ENCODE peak calls at places on chromosome 21, in eight cellular contexts. U is GM12865; D is SW 1271; E is KBM-7; P is activated CD4-positive, alpha-beta T cell treated with anti-CD3 and anti-CD28 coated beads, Interleukin-2, amount 10 ng/mL, durations not matched to agents 7 days and 5 days; T is HT1080; Q is CD8-positive, alpha-beta T cell; B is stimulated activated CD4-positive, alpha-beta T cell treated with anti-CD3 and anti-CD28 coated beads, Interleukin-4, amount 100 ng/mL, for 1 hour. C is an unnamed sample.

GRCh38 chr21:40020651-40021050 is 153.4 kb downstream of the PCP4 start:
- DNase-seq in P (no peak), Q (no peak), D (no peak), U (no peak), T (no peak), E (no peak), B (no peak), C (no peak)

GRCh38 chr21:43935711-43936110 is 70.7 kb downstream of the AGPAT3 start:
- DNase-seq in Q (no peak), P (no peak), D (no peak), B (no peak), T (no peak), U (no peak), E (no peak), C (no peak)

GRCh38 chr21:38506606-38507331 is 8.5 kb upstream of the ERG start:
- DNase-seq in Q (no peak), D (no peak), P (peak), E (peak), T (no peak), B (no peak), U (no peak), C (no peak)

GRCh38 chr21:25818156-25818950 is 83.6 kb downstream of the GABPA start:
- DNase-seq in B (no peak), Q (no peak), D (no peak), U (no peak), T (no peak), E (no peak), P (no peak), C (no peak)

GRCh38 chr21:31908106-31909031 is 35.5 kb downstream of the HUNK start:
- DNase-seq in D (no peak), B (no peak), T (no peak), E (no peak), U (no peak), P (no peak), Q (no peak), C (peak)

GRCh38 chr21:46599251-46599572 is 5.7 kb downstream of the S100B start:
- DNase-seq in E (no peak), Q (no peak), D (no peak), U (no peak), P (no peak), B (no peak), T (peak), C (no peak)

GRCh38 chr21:42389449-42389835 is 6.4 kb downstream of the TMPRSS3 start:
- DNase-seq in B (no peak), P (no peak), E (no peak), T (no peak), Q (no peak), U (no peak), D (no peak), C (no peak)

GRCh38 chr21:36232641-36233040 is 76.0 kb downstream of the DOP1B start:
- DNase-seq in E (no peak), D (no peak), Q (no peak), P (no peak), T (no peak), U (no peak), B (no peak), C (no peak)

GRCh38 chr21:28473530-28474225 is 519.0 kb downstream of the LTN1 start:
- DNase-seq in T (no peak), P (no peak), U (peak), B (no peak), Q (no peak), D (no peak), E (no peak), C (no peak)

GRCh38 chr21:33687634-33688033 is 45.3 kb downstream of the ITSN1 start:
- DNase-seq in T (no peak), P (no peak), D (no peak), U (no peak), E (no peak), Q (no peak), B (no peak), C (no peak)

GRCh38 chr21:42684109-42684916 is 30.9 kb downstream of the PDE9A start:
- DNase-seq in D (no peak), B (peak), U (no peak), P (peak), Q (peak), T (no peak), E (no peak), C (no peak)

GRCh38 chr21:32459972-32460371 is 47.5 kb downstream of the EVA1C start:
- DNase-seq in U (no peak), Q (no peak), E (no peak), B (no peak), D (no peak), T (no peak), P (no peak), C (no peak)

GRCh38 chr21:33266784-33267135 is 593 bp downstream of the IL10RB start:
- DNase-seq in U (peak), B (peak), Q (peak), D (no peak), P (peak), T (no peak), E (no peak), C (no peak)

GRCh38 chr21:44391345-44392091 is 38.1 kb downstream of the TRPM2 start:
- DNase-seq in E (peak), Q (peak), B (no peak), P (no peak), T (no peak), D (no peak), U (no peak), C (no peak)

GRCh38 chr21:38982096-38982495 is 176.4 kb downstream of the ETS2 start:
- DNase-seq in B (no peak), P (no peak), Q (no peak), D (no peak), T (peak), E (no peak), U (no peak), C (no peak)

GRCh38 chr21:35399002-35399401 is 349.9 kb upstream of the RUNX1 start:
- DNase-seq in U (no peak), P (no peak), B (no peak), T (peak), E (peak), Q (no peak), D (no peak), C (no peak)

GRCh38 chr21:46040707-46041106 is 57.2 kb upstream of the COL6A2 start:
- DNase-seq in Q (no peak), U (no peak), P (no peak), B (no peak), D (no peak), E (no peak), T (no peak), C (no peak)

GRCh38 chr21:28943631-28944030 is 49.0 kb downstream of the LTN1 start:
- DNase-seq in P (no peak), E (no peak), U (no peak), Q (no peak), T (no peak), D (no peak), B (no peak), C (no peak)

GRCh38 chr21:40830836-40831235 is 16.1 kb downstream of the DSCAM start:
- DNase-seq in D (no peak), Q (no peak), E (no peak), T (peak), P (no peak), U (no peak), B (no peak), C (no peak)

GRCh38 chr21:44926364-44927101 is 5.8 kb upstream of the ITGB2 start:
- DNase-seq in P (peak), E (peak), U (peak), B (peak), T (no peak), Q (peak), D (no peak), C (peak)

GRCh38 chr21:36005018-36005417 is 55.3 kb downstream of the SETD4 start:
- DNase-seq in T (peak), U (no peak), E (peak), B (no peak), P (no peak), Q (no peak), D (peak), C (no peak)

GRCh38 chr21:37460196-37460595 is 93.6 kb downstream of the DYRK1A start:
- DNase-seq in Q (no peak), B (no peak), P (no peak), E (peak), D (no peak), U (no peak), T (no peak), C (no peak)

GRCh38 chr21:41507521-41508414 is at the start of gene TMPRSS2:
- DNase-seq in P (no peak), T (no peak), U (no peak), D (no peak), B (no peak), E (no peak), Q (no peak), C (peak)

GRCh38 chr21:42097860-42098259 is 26.7 kb downstream of the UMODL1 start:
- DNase-seq in E (peak), P (no peak), Q (no peak), B (no peak), U (no peak), T (peak), D (peak), C (peak)

GRCh38 chr21:38831526-38832467 is 26.1 kb downstream of the ETS2 start:
- DNase-seq in U (peak), B (peak), D (no peak), T (peak), E (peak), P (peak), Q (peak), C (peak)